ENCODE peak calls at places on chromosomes 1 and 21, in nine cellular contexts. One of them, this sample, is unnamed.

GRCh38 chr21:30831194-30831765 is 1.7 kb upstream of the KRTAP7-1 start:
- DNase-seq in colonic mucosa: peak; percentile 22
- DNase-seq in thyroid gland: no peak
- DNase-seq in HAP-1: no peak
- DNase-seq in Panc1: no peak
- DNase-seq in pancreas: no peak
- DNase-seq in NT2/D1: peak; percentile 46
- DNase-seq in heart left ventricle: no peak
- DNase-seq in BE2C: peak; percentile 40
- DNase-seq in this sample: no peak

GRCh38 chr1:22694172-22694571 is 16.5 kb upstream of the EPHB2 start:
- DNase-seq in Panc1: no peak
- DNase-seq in HAP-1: no peak
- DNase-seq in NT2/D1: no peak
- DNase-seq in BE2C: no peak
- DNase-seq in heart left ventricle: no peak
- DNase-seq in thyroid gland: no peak
- DNase-seq in pancreas: no peak
- DNase-seq in colonic mucosa: no peak
- DNase-seq in this sample: no peak

GRCh38 chr1:112971006-112971405 is 15.0 kb upstream of the SLC16A1 start:
- DNase-seq in HAP-1: no peak
- DNase-seq in Panc1: no peak
- DNase-seq in NT2/D1: no peak
- DNase-seq in colonic mucosa: no peak
- DNase-seq in heart left ventricle: no peak
- DNase-seq in thyroid gland: no peak
- DNase-seq in BE2C: no peak
- DNase-seq in pancreas: no peak
- DNase-seq in this sample: no peak

GRCh38 chr1:151847867-151848596 is 5.5 kb downstream of the THEM5 start:
- DNase-seq in pancreas: no peak
- DNase-seq in thyroid gland: no peak
- DNase-seq in heart left ventricle: no peak
- DNase-seq in colonic mucosa: no peak
- DNase-seq in BE2C: peak; percentile 45
- DNase-seq in Panc1: no peak
- DNase-seq in NT2/D1: no peak
- DNase-seq in HAP-1: no peak
- DNase-seq in this sample: no peak

GRCh38 chr1:160401487-160401805 is 1.1 kb downstream of the VANGL2 start:
- DNase-seq in pancreas: no peak
- DNase-seq in Panc1: no peak
- DNase-seq in thyroid gland: no peak
- DNase-seq in NT2/D1: no peak
- DNase-seq in colonic mucosa: peak; percentile 25
- DNase-seq in BE2C: no peak
- DNase-seq in HAP-1: no peak
- DNase-seq in heart left ventricle: no peak
- DNase-seq in this sample: no peak

GRCh38 chr1:198556969-198557368 is 16.5 kb upstream of the ATP6V1G3 start:
- DNase-seq in thyroid gland: peak; percentile 17
- DNase-seq in NT2/D1: no peak
- DNase-seq in heart left ventricle: no peak
- DNase-seq in HAP-1: no peak
- DNase-seq in pancreas: peak; percentile 35
- DNase-seq in BE2C: no peak
- DNase-seq in Panc1: no peak
- DNase-seq in colonic mucosa: peak; percentile 23
- DNase-seq in this sample: peak; percentile 29

GRCh38 chr1:12525311-12526181 is 92.5 kb downstream of the DHRS3 start:
- DNase-seq in NT2/D1: no peak
- DNase-seq in thyroid gland: peak; percentile 80
- DNase-seq in Panc1: no peak
- DNase-seq in heart left ventricle: no peak
- DNase-seq in HAP-1: no peak
- DNase-seq in pancreas: peak; percentile 83
- DNase-seq in colonic mucosa: peak; percentile 77
- DNase-seq in BE2C: no peak
- DNase-seq in this sample: peak; percentile 75

GRCh38 chr1:112712191-112712590 is 2.9 kb downstream of the PPM1J start:
- DNase-seq in pancreas: no peak
- DNase-seq in Panc1: no peak
- DNase-seq in NT2/D1: no peak
- DNase-seq in thyroid gland: no peak
- DNase-seq in HAP-1: no peak
- DNase-seq in colonic mucosa: no peak
- DNase-seq in heart left ventricle: no peak
- DNase-seq in BE2C: no peak
- DNase-seq in this sample: no peak

GRCh38 chr1:219433471-219434131 is 179.3 kb downstream of the ZC3H11B start:
- DNase-seq in Panc1: no peak
- DNase-seq in BE2C: no peak
- DNase-seq in NT2/D1: no peak
- DNase-seq in pancreas: peak; percentile 48
- DNase-seq in thyroid gland: no peak
- DNase-seq in HAP-1: no peak
- DNase-seq in heart left ventricle: no peak
- DNase-seq in colonic mucosa: no peak
- DNase-seq in this sample: no peak

GRCh38 chr1:20185834-20186782 is at the start of the genes PLA2G2C and UBXN10:
- DNase-seq in heart left ventricle: peak; percentile 71
- DNase-seq in Panc1: no peak
- DNase-seq in BE2C: peak; percentile 39
- DNase-seq in HAP-1: no peak
- DNase-seq in pancreas: peak; percentile 54
- DNase-seq in colonic mucosa: peak; percentile 87
- DNase-seq in NT2/D1: no peak
- DNase-seq in thyroid gland: peak; percentile 85
- DNase-seq in this sample: peak; percentile 61

GRCh38 chr21:28018741-28019669 is 973.7 kb downstream of the LTN1 start:
- DNase-seq in heart left ventricle: no peak
- DNase-seq in HAP-1: no peak
- DNase-seq in thyroid gland: peak; percentile 10
- DNase-seq in NT2/D1: no peak
- DNase-seq in BE2C: peak; percentile 58
- DNase-seq in pancreas: peak; percentile 14
- DNase-seq in Panc1: no peak
- DNase-seq in colonic mucosa: no peak
- DNase-seq in this sample: no peak

GRCh38 chr1:62144238-62144831 is 50.3 kb upstream of the L1TD1 start:
- DNase-seq in pancreas: no peak
- DNase-seq in colonic mucosa: peak; percentile 38
- DNase-seq in BE2C: peak; percentile 24
- DNase-seq in NT2/D1: peak; percentile 72
- DNase-seq in Panc1: peak; percentile 51
- DNase-seq in HAP-1: peak; percentile 51
- DNase-seq in thyroid gland: peak; percentile 36
- DNase-seq in heart left ventricle: no peak
- DNase-seq in this sample: no peak

GRCh38 chr1:225855503-225856285 is 26.5 kb downstream of the TMEM63A start:
- DNase-seq in BE2C: no peak
- DNase-seq in colonic mucosa: no peak
- DNase-seq in NT2/D1: no peak
- DNase-seq in heart left ventricle: no peak
- DNase-seq in thyroid gland: no peak
- DNase-seq in pancreas: no peak
- DNase-seq in Panc1: no peak
- DNase-seq in HAP-1: no peak
- DNase-seq in this sample: no peak

GRCh38 chr1:30533141-30533540 is 190.2 kb downstream of the MATN1 start:
- DNase-seq in BE2C: no peak
- DNase-seq in colonic mucosa: no peak
- DNase-seq in pancreas: no peak
- DNase-seq in heart left ventricle: no peak
- DNase-seq in HAP-1: no peak
- DNase-seq in Panc1: no peak
- DNase-seq in thyroid gland: no peak
- DNase-seq in NT2/D1: no peak
- DNase-seq in this sample: no peak

GRCh38 chr21:15978158-15978805 is 248.5 kb downstream of the USP25 start:
- DNase-seq in BE2C: no peak
- DNase-seq in pancreas: no peak
- DNase-seq in colonic mucosa: no peak
- DNase-seq in Panc1: no peak
- DNase-seq in HAP-1: peak; percentile 98
- DNase-seq in thyroid gland: peak; percentile 3
- DNase-seq in heart left ventricle: no peak
- DNase-seq in NT2/D1: no peak
- DNase-seq in this sample: no peak

GRCh38 chr1:231279081-231279480 is 38.1 kb downstream of the GNPAT start:
- DNase-seq in HAP-1: no peak
- DNase-seq in BE2C: no peak
- DNase-seq in heart left ventricle: no peak
- DNase-seq in Panc1: no peak
- DNase-seq in pancreas: no peak
- DNase-seq in colonic mucosa: no peak
- DNase-seq in thyroid gland: no peak
- DNase-seq in NT2/D1: no peak
- DNase-seq in this sample: no peak

GRCh38 chr1:31637915-31638673 is 6.6 kb downstream of the PEF1 start:
- DNase-seq in HAP-1: no peak
- DNase-seq in Panc1: no peak
- DNase-seq in thyroid gland: no peak
- DNase-seq in BE2C: no peak
- DNase-seq in pancreas: no peak
- DNase-seq in colonic mucosa: peak; percentile 74
- DNase-seq in NT2/D1: no peak
- DNase-seq in heart left ventricle: no peak
- DNase-seq in this sample: no peak

GRCh38 chr1:31640964-31641363 is 3.7 kb downstream of the PEF1 start:
- DNase-seq in BE2C: no peak
- DNase-seq in heart left ventricle: no peak
- DNase-seq in NT2/D1: no peak
- DNase-seq in pancreas: no peak
- DNase-seq in thyroid gland: peak; percentile 58
- DNase-seq in colonic mucosa: no peak
- DNase-seq in Panc1: no peak
- DNase-seq in HAP-1: no peak
- DNase-seq in this sample: no peak

GRCh38 chr1:31639543-31639942 is 5.1 kb downstream of the PEF1 start:
- DNase-seq in pancreas: no peak
- DNase-seq in NT2/D1: no peak
- DNase-seq in HAP-1: no peak
- DNase-seq in BE2C: no peak
- DNase-seq in colonic mucosa: no peak
- DNase-seq in Panc1: no peak
- DNase-seq in heart left ventricle: no peak
- DNase-seq in thyroid gland: no peak
- DNase-seq in this sample: no peak

GRCh38 chr1:31642366-31642765 is 2.3 kb downstream of the PEF1 start:
- DNase-seq in NT2/D1: no peak
- DNase-seq in thyroid gland: peak; percentile 69
- DNase-seq in pancreas: no peak
- DNase-seq in Panc1: no peak
- DNase-seq in HAP-1: no peak
- DNase-seq in heart left ventricle: no peak
- DNase-seq in BE2C: no peak
- DNase-seq in colonic mucosa: no peak
- DNase-seq in this sample: no peak

GRCh38 chr1:31640179-31640578 is 4.5 kb downstream of the PEF1 start:
- DNase-seq in thyroid gland: no peak
- DNase-seq in HAP-1: no peak
- DNase-seq in heart left ventricle: no peak
- DNase-seq in BE2C: no peak
- DNase-seq in colonic mucosa: no peak
- DNase-seq in pancreas: no peak
- DNase-seq in Panc1: no peak
- DNase-seq in NT2/D1: no peak
- DNase-seq in this sample: no peak
- H3K4me3 ChIP-seq in thyroid gland: no peak overlapping the region
- H3K4me3 ChIP-seq in HAP-1: no peak overlapping the region
- H3K4me3 ChIP-seq in heart left ventricle: no peak overlapping the region
- H3K4me3 ChIP-seq in BE2C: no peak overlapping the region
- H3K4me3 ChIP-seq in colonic mucosa: no peak overlapping the region
- H3K4me3 ChIP-seq in pancreas: no peak overlapping the region
- H3K4me3 ChIP-seq in Panc1: no peak overlapping the region
- H3K4me3 ChIP-seq in NT2/D1: no peak overlapping the region
- H3K4me3 ChIP-seq in this sample: no peak overlapping the region

GRCh38 chr1:25803368-25803767 is 3.4 kb downstream of the SELENON start:
- DNase-seq in heart left ventricle: no peak
- DNase-seq in HAP-1: no peak
- DNase-seq in colonic mucosa: no peak
- DNase-seq in Panc1: no peak
- DNase-seq in BE2C: no peak
- DNase-seq in NT2/D1: no peak
- DNase-seq in pancreas: no peak
- DNase-seq in thyroid gland: no peak
- DNase-seq in this sample: no peak
- H3K4me1 ChIP-seq in heart left ventricle: peaks cover 26% of the 10 kb centered on the region
- H3K4me1 ChIP-seq in HAP-1: peaks cover 15% of the 10 kb centered on the region
- H3K4me1 ChIP-seq in colonic mucosa: no peaks in the 10 kb centered on the region
- H3K4me1 ChIP-seq in Panc1: peaks cover 5% of the 10 kb centered on the region
- H3K4me1 ChIP-seq in BE2C: no peaks in the 10 kb centered on the region
- H3K4me1 ChIP-seq in NT2/D1: peaks cover 17% of the 10 kb centered on the region
- H3K4me1 ChIP-seq in pancreas: peaks cover 50% of the 10 kb centered on the region
- H3K4me1 ChIP-seq in thyroid gland: peaks cover 66% of the 10 kb centered on the region
- H3K4me1 ChIP-seq in this sample: no peaks in the 10 kb centered on the region

GRCh38 chr1:55500601-55501000 is 285.4 kb upstream of the USP24 start:
- DNase-seq in HAP-1: no peak
- DNase-seq in pancreas: no peak
- DNase-seq in BE2C: no peak
- DNase-seq in colonic mucosa: no peak
- DNase-seq in thyroid gland: no peak
- DNase-seq in NT2/D1: no peak
- DNase-seq in heart left ventricle: no peak
- DNase-seq in Panc1: no peak
- DNase-seq in this sample: no peak
- H3K4me3 ChIP-seq in HAP-1: no peak overlapping the region
- H3K4me3 ChIP-seq in pancreas: no peak overlapping the region
- H3K4me3 ChIP-seq in BE2C: no peak overlapping the region
- H3K4me3 ChIP-seq in colonic mucosa: no peak overlapping the region
- H3K4me3 ChIP-seq in thyroid gland: no peak overlapping the region
- H3K4me3 ChIP-seq in NT2/D1: no peak overlapping the region
- H3K4me3 ChIP-seq in heart left ventricle: no peak overlapping the region
- H3K4me3 ChIP-seq in Panc1: no peak overlapping the region
- H3K4me3 ChIP-seq in this sample: no peak overlapping the region

DNA sequence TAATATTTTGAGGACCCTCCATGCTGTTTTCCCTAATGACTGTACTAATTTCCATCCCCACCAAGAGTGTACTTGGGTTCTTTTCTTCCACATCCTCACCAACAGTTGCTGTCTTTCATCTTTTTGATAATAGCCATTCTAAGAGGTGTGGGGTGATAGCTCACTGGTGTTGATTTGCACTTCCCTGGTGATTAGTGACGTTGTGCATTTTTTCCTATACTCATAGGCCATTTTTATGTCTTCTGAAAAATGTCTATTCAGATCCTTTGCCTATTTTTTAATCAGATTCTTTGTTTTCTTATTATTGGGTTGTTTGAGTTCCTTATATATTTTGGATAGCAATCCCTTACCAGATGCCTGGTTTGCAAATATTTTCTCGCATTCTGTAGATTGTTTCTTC is 64.2 kb downstream of the FCRL5 start:
- DNase-seq in NT2/D1: no peak
- DNase-seq in Panc1: no peak
- DNase-seq in BE2C: no peak
- DNase-seq in pancreas: no peak
- DNase-seq in colonic mucosa: no peak
- DNase-seq in HAP-1: no peak
- DNase-seq in heart left ventricle: no peak
- DNase-seq in thyroid gland: no peak
- DNase-seq in this sample: no peak
- H3K4me1 ChIP-seq in NT2/D1: peaks cover 4% of the 10 kb centered on the region
- H3K4me1 ChIP-seq in Panc1: no peaks in the 10 kb centered on the region
- H3K4me1 ChIP-seq in BE2C: no peaks in the 10 kb centered on the region
- H3K4me1 ChIP-seq in pancreas: no peaks in the 10 kb centered on the region
- H3K4me1 ChIP-seq in colonic mucosa: no peaks in the 10 kb centered on the region
- H3K4me1 ChIP-seq in HAP-1: no peaks in the 10 kb centered on the region
- H3K4me1 ChIP-seq in heart left ventricle: no peaks in the 10 kb centered on the region
- H3K4me1 ChIP-seq in thyroid gland: no peaks in the 10 kb centered on the region
- H3K4me1 ChIP-seq in this sample: no peaks in the 10 kb centered on the region